ENCODE peak calls at places on chromosome 19, in six cellular contexts. L is fibroblast of villous mesenchyme, M is pancreas, G is breast epithelium, D is fibroblast of the aortic adventitia, P is heart right ventricle. B is an unnamed sample.

GRCh38 chr19:19296953-19297689 is 23.2 kb downstream of the SUGP1 start:
- DNase-seq in D (no peak), P (no peak), L (no peak), M (no peak), G (no peak), B (no peak)

GRCh38 chr19:42279902-42280760 is 11.1 kb downstream of the CIC start:
- DNase-seq in P (peak), L (peak), M (peak), D (peak), G (peak), B (no peak)

GRCh38 chr19:35665604-35666003 is 713 bp upstream of the UPK1A start:
- DNase-seq in M (no peak), G (no peak), P (no peak), D (no peak), L (no peak), B (no peak)

GRCh38 chr19:29779921-29780320 is 31.9 kb upstream of the CCNE1 start:
- DNase-seq in G (no peak), M (no peak), L (no peak), P (no peak), D (no peak), B (no peak)

GRCh38 chr19:14479985-14480694 is 5.0 kb upstream of the PTGER1 start:
- DNase-seq in G (no peak), P (peak), M (peak), L (no peak), D (no peak), B (no peak)

GRCh38 chr19:38644719-38645118 is 2.7 kb upstream of the ACTN4 start:
- DNase-seq in M (peak), D (no peak), L (no peak), P (no peak), G (no peak), B (no peak)

GRCh38 chr19:8306235-8307054 is 1.7 kb downstream of the CD320 start:
- DNase-seq in M (peak), P (no peak), D (no peak), G (peak), L (no peak), B (no peak)

GRCh38 chr19:6211632-6212402 is 68.0 kb downstream of the MLLT1 start:
- DNase-seq in P (no peak), M (peak), G (no peak), D (no peak), L (no peak), B (no peak)

GRCh38 chr19:40281381-40282208 is 3.5 kb downstream of the AKT2 start:
- DNase-seq in M (no peak), P (no peak), G (no peak), D (no peak), L (no peak), B (no peak)

GRCh38 chr19:29819986-29820385 is 8.2 kb downstream of the CCNE1 start:
- DNase-seq in M (no peak), L (no peak), G (no peak), P (no peak), D (no peak), B (no peak)

GRCh38 chr19:35673121-35673804 is 6.9 kb downstream of the UPK1A start:
- DNase-seq in M (peak), G (no peak), D (peak), L (peak), P (peak), B (no peak)

GRCh38 chr19:11556634-11557420 is 2.2 kb downstream of the ELOF1 start:
- DNase-seq in M (no peak), D (no peak), G (no peak), P (no peak), L (no peak), B (no peak)
- TF ChIP-seq CTCF in M (no peak), D (no peak), G (no peak), P (no peak), L (no peak), B (no peak)

DNA sequence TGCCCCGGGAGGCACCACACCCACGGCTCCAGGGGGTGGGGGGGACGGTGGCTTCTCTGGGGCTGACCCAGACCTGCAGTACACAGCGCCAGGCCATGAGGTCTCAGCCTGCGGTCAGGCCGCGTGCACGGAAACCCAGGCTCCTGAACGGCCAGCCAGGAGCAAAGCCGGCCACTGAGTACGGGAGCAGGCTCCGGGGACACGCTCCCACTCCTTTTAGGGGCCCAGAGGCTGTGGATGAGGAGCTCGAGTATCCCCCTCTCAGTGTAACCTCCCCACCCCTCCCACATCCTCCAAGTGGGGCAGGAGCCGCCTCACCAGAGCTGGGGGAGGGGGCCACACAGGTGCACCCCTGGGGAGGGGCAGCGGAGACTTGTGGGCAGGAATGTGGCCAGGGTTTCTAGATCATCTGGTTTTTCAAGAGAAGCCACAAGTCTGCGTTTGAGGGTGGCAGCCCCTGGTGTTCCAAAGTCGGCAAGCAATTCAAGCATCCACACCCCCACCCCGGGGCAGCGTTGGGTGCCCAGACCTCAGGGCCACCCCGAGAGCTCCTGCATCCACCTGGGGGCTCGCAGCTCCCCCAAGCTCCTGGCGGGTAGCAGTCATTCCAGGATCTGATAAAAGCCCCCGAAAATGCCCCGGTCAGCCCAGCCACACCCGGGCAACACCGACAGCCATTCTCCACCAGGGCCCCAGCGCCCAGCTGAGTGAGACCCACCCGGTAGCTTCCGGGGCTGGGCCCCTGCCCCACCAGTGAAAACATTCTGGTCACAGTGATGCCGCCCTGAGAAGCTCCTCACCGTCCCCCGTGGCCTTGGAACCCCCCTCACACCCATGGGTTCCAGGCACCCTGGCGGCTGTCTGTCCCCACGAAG is 6.1 kb downstream of the SBNO2 start:
- DNase-seq in L (no peak), G (no peak), D (no peak), P (no peak), M (peak), B (no peak)
- H3K4me3 ChIP-seq in L (peak), G (peak), D (peak), P (no peak), M (peak), B (peak)

DNA sequence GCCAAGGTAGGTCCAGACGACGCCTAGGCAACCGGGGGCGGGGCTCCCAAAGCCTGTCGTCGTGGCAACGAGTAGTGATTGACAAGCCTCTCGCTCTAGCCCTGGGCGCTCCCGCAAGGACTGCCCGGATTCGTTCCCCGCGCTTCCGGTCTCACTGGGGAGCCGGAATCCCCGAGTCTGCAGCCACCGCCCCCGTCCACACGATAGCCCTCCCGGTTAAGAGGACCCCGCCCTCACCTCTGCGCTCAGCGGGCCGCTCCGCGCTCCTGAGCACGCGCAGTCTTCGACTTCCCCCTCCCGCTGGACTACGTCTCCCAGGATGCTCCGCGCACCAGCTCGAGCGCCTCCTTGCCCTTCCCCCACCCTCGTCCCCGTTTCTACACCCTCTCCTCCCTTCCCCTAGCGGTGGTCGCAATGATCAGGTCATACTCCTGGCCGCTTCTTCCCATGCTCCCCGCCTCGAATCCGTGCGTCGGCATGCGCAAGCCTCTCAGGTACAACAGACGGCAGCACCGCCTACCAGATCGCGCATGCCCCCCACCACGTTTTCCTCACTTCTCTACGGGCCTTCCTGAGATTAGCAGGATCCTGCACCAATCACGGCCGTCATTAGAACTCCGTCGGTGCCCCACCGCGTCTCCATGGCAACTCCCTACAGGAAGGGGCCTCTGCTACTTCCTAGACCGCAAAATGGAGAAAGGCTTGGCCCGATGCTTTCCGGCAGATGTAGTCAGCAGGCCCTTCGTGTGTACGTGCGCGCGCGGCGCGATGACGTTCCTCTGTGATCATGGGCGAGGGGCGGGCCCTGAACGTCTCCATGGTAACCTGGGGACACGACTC is at the start of gene MZF1:
- DNase-seq in D (peak), L (peak), M (peak), P (peak), G (peak), B (peak)
- TF ChIP-seq CTCF in D (peak), L (no peak), M (no peak), P (no peak), G (peak), B (no peak)

DNA sequence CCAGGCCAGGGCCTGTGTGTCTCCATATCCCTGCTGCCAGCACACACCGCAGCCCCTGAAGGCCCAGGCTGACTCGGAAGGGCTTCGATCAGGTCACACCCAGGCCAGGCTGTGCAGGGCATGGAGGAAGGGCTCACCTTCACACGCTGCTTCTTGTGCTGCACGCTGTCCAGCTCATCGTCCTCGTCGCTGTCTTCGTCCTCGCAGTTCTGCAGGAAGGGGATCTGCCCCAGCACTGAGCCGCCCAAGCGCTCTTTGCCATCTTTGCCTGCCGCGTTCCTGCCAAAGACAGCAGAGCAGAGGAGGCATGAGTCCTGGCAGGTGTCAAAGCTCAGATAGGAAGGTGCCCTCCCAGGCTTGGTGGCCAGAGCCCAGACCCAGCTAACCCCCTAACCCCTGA is 13.7 kb upstream of the PRKD2 start:
- DNase-seq in D (no peak), M (no peak), L (no peak), G (no peak), P (no peak), B (no peak)
- H3K4me3 ChIP-seq in D (no peak), M (no peak), L (no peak), G (no peak), P (no peak), B (no peak)

DNA sequence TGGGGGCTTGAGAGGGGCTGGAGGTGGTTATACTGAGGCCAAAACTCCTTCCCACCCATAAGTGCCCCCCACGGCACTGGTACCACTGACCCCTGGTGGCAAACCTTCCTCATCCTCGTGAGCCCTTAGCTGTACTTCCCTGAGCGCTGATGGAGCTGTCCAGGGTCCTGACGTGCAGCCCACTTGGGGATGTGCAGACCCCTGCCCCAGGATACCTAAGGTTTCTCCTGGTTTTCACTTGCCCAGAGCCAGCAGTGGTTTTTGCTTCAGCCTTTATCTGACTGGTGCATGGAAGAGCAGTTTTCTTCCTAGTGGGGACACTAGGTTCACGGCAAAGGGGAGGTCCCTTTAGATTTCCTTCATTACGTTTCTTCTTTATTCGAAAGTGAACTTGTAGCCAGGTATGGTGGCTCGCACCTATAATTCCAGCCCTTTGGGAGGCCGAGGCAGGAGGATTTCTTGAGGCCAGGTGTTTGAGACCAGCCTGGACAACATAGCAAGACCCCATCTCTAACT is 28.7 kb upstream of the KCTD15 start:
- DNase-seq in L (peak), G (no peak), D (peak), M (no peak), P (no peak), B (no peak)
- TF ChIP-seq CTCF in L (peak), G (no peak), D (no peak), M (no peak), P (no peak), B (peak)

GRCh38 chr19:48614436-48615144 is at the start of gene FAM83E:
- DNase-seq in P (no peak), L (no peak), G (no peak), M (peak), D (no peak), B (no peak)
- H3K4me3 ChIP-seq in P (no peak), L (no peak), G (no peak), M (no peak), D (no peak), B (no peak)

GRCh38 chr19:1401138-1401888 is at the start of gene GAMT:
- DNase-seq in D (no peak), M (no peak), P (peak), L (no peak), G (no peak), B (no peak)
- TF ChIP-seq CTCF in D (peak), M (peak), P (peak), L (peak), G (peak), B (peak)

DNA sequence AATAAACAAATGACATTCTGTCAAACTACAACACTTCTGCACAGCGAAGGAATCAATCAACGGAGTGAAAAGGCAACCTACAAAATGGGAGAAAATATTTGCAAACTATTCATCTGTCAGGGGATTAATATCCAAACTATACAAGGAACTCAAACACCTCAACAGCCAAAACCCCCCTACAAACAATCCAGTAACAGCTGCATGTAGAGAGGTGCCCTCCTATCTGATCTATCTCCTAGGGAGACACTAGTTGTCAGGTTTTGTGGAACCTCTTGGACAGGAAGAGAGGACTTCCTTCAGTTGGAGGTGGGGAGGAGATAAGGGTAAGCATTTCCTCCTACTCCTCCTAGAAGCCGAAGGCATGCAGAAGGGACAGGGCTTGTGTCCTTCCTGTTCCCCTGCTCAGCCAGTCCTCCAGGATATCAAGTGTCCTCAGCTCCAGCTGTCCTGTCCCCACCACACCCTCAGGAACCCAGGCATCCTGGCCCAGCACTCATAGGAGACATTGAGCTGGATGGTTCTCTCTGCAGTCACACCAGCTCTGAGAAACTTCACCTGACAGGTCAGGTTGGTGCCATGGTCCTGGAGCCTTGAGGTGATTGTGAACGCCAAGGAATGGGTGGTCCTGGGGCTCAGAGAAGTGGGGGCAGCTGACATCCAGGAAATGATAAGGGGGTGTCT is 9.8 kb upstream of the SIGLEC8 start:
- DNase-seq in G (no peak), P (no peak), L (no peak), D (no peak), M (no peak), B (no peak)
- H3K4me3 ChIP-seq in G (no peak), P (no peak), L (no peak), D (no peak), M (no peak), B (no peak)

GRCh38 chr19:49019242-49019932 is 2.5 kb upstream of the LHB start:
- DNase-seq in M (peak), D (no peak), L (peak), P (peak), G (peak), B (no peak)
- TF ChIP-seq CTCF in M (no peak), D (peak), L (no peak), P (peak), G (peak), B (peak)